ENCODE peak calls at places on chromosomes 5 and 9, in eight cellular contexts. One of them, this sample, is unnamed.

GRCh38 chr5:78519198-78519941 is 129.2 kb downstream of the LHFPL2 start:
- DNase-seq in mesendoderm: no peak
- DNase-seq in psoas muscle: no peak
- DNase-seq in fibroblast of lung: no peak
- DNase-seq in CD8-positive, alpha-beta memory T cell: no peak
- DNase-seq in PC-9: no peak
- DNase-seq in mammary epithelial cell: no peak
- DNase-seq in CD4-positive, CD25-positive, alpha-beta regulatory T cell: no peak
- DNase-seq in this sample: no peak

GRCh38 chr5:174532453-174533126 is 191.8 kb upstream of the MSX2 start:
- DNase-seq in mesendoderm: peak
- DNase-seq in psoas muscle: peak
- DNase-seq in fibroblast of lung: peak
- DNase-seq in CD8-positive, alpha-beta memory T cell: no peak
- DNase-seq in PC-9: peak
- DNase-seq in mammary epithelial cell: peak
- DNase-seq in CD4-positive, CD25-positive, alpha-beta regulatory T cell: peak
- DNase-seq in this sample: peak

GRCh38 chr5:112738180-112738560 is 485 bp downstream of the APC start:
- DNase-seq in mesendoderm: peak
- DNase-seq in psoas muscle: no peak
- DNase-seq in fibroblast of lung: no peak
- DNase-seq in CD8-positive, alpha-beta memory T cell: no peak
- DNase-seq in PC-9: no peak
- DNase-seq in mammary epithelial cell: no peak
- DNase-seq in CD4-positive, CD25-positive, alpha-beta regulatory T cell: no peak
- DNase-seq in this sample: no peak

GRCh38 chr9:109213300-109214121 is 46.5 kb upstream of the FRRS1L start:
- DNase-seq in mesendoderm: no peak
- DNase-seq in psoas muscle: no peak
- DNase-seq in fibroblast of lung: no peak
- DNase-seq in CD8-positive, alpha-beta memory T cell: no peak
- DNase-seq in PC-9: no peak
- DNase-seq in mammary epithelial cell: no peak
- DNase-seq in CD4-positive, CD25-positive, alpha-beta regulatory T cell: no peak
- DNase-seq in this sample: no peak

GRCh38 chr5:157222506-157223230 is 42.0 kb downstream of the ITK start:
- DNase-seq in mesendoderm: no peak
- DNase-seq in psoas muscle: no peak
- DNase-seq in fibroblast of lung: no peak
- DNase-seq in CD8-positive, alpha-beta memory T cell: peak
- DNase-seq in PC-9: no peak
- DNase-seq in mammary epithelial cell: peak
- DNase-seq in CD4-positive, CD25-positive, alpha-beta regulatory T cell: peak
- DNase-seq in this sample: no peak

GRCh38 chr5:137832416-137832815 is 35.2 kb upstream of the MYOT start:
- DNase-seq in mesendoderm: no peak
- DNase-seq in psoas muscle: no peak
- DNase-seq in fibroblast of lung: no peak
- DNase-seq in CD8-positive, alpha-beta memory T cell: no peak
- DNase-seq in PC-9: no peak
- DNase-seq in mammary epithelial cell: no peak
- DNase-seq in CD4-positive, CD25-positive, alpha-beta regulatory T cell: no peak
- DNase-seq in this sample: no peak

GRCh38 chr9:16145196-16145950 is 592.5 kb downstream of the CCDC171 start:
- DNase-seq in mesendoderm: peak
- DNase-seq in psoas muscle: no peak
- DNase-seq in fibroblast of lung: no peak
- DNase-seq in CD8-positive, alpha-beta memory T cell: no peak
- DNase-seq in PC-9: no peak
- DNase-seq in mammary epithelial cell: peak
- DNase-seq in CD4-positive, CD25-positive, alpha-beta regulatory T cell: no peak
- DNase-seq in this sample: no peak

GRCh38 chr5:122063836-122064235 is 14.2 kb downstream of the LOX start:
- DNase-seq in mesendoderm: no peak
- DNase-seq in psoas muscle: no peak
- DNase-seq in fibroblast of lung: peak
- DNase-seq in CD8-positive, alpha-beta memory T cell: no peak
- DNase-seq in PC-9: no peak
- DNase-seq in mammary epithelial cell: peak
- DNase-seq in CD4-positive, CD25-positive, alpha-beta regulatory T cell: no peak
- DNase-seq in this sample: no peak

GRCh38 chr5:57677235-57677634 is 194.6 kb upstream of the ACTBL2 start:
- DNase-seq in mesendoderm: no peak
- DNase-seq in psoas muscle: no peak
- DNase-seq in fibroblast of lung: no peak
- DNase-seq in CD8-positive, alpha-beta memory T cell: no peak
- DNase-seq in PC-9: no peak
- DNase-seq in mammary epithelial cell: no peak
- DNase-seq in CD4-positive, CD25-positive, alpha-beta regulatory T cell: no peak
- DNase-seq in this sample: no peak

GRCh38 chr5:146644811-146645210 is 128.8 kb upstream of the GPR151 start:
- DNase-seq in mesendoderm: no peak
- DNase-seq in psoas muscle: no peak
- DNase-seq in fibroblast of lung: no peak
- DNase-seq in CD8-positive, alpha-beta memory T cell: no peak
- DNase-seq in PC-9: no peak
- DNase-seq in mammary epithelial cell: no peak
- DNase-seq in CD4-positive, CD25-positive, alpha-beta regulatory T cell: no peak
- DNase-seq in this sample: no peak

GRCh38 chr9:134855900-134856377 is 24.7 kb upstream of the FCN2 start:
- DNase-seq in mesendoderm: no peak
- DNase-seq in psoas muscle: no peak
- DNase-seq in fibroblast of lung: no peak
- DNase-seq in CD8-positive, alpha-beta memory T cell: no peak
- DNase-seq in PC-9: no peak
- DNase-seq in mammary epithelial cell: no peak
- DNase-seq in CD4-positive, CD25-positive, alpha-beta regulatory T cell: no peak
- DNase-seq in this sample: no peak

GRCh38 chr5:61631438-61631941 is 299.4 kb downstream of the ZSWIM6 start:
- DNase-seq in mesendoderm: peak
- DNase-seq in psoas muscle: peak
- DNase-seq in fibroblast of lung: peak
- DNase-seq in CD8-positive, alpha-beta memory T cell: no peak
- DNase-seq in PC-9: no peak
- DNase-seq in mammary epithelial cell: no peak
- DNase-seq in CD4-positive, CD25-positive, alpha-beta regulatory T cell: no peak
- DNase-seq in this sample: no peak

GRCh38 chr9:115135786-115136185 is 17.8 kb upstream of the TNC start:
- DNase-seq in mesendoderm: no peak
- DNase-seq in psoas muscle: no peak
- DNase-seq in fibroblast of lung: peak
- DNase-seq in CD8-positive, alpha-beta memory T cell: no peak
- DNase-seq in PC-9: no peak
- DNase-seq in mammary epithelial cell: no peak
- DNase-seq in CD4-positive, CD25-positive, alpha-beta regulatory T cell: no peak
- DNase-seq in this sample: no peak

GRCh38 chr9:78031271-78031825 is at the start of gene GNAQ:
- DNase-seq in mesendoderm: no peak
- DNase-seq in psoas muscle: peak
- DNase-seq in fibroblast of lung: peak
- DNase-seq in CD8-positive, alpha-beta memory T cell: no peak
- DNase-seq in PC-9: no peak
- DNase-seq in mammary epithelial cell: no peak
- DNase-seq in CD4-positive, CD25-positive, alpha-beta regulatory T cell: no peak
- DNase-seq in this sample: no peak

GRCh38 chr5:59768204-59769040 is 125.1 kb downstream of the PDE4D start:
- DNase-seq in mesendoderm: peak
- DNase-seq in psoas muscle: peak
- DNase-seq in fibroblast of lung: peak
- DNase-seq in CD8-positive, alpha-beta memory T cell: no peak
- DNase-seq in PC-9: peak
- DNase-seq in mammary epithelial cell: peak
- DNase-seq in CD4-positive, CD25-positive, alpha-beta regulatory T cell: peak
- DNase-seq in this sample: no peak

GRCh38 chr9:105065119-105066088 is 137.4 kb upstream of the ABCA1 start:
- DNase-seq in mesendoderm: no peak
- DNase-seq in psoas muscle: no peak
- DNase-seq in fibroblast of lung: no peak
- DNase-seq in CD8-positive, alpha-beta memory T cell: no peak
- DNase-seq in PC-9: no peak
- DNase-seq in mammary epithelial cell: no peak
- DNase-seq in CD4-positive, CD25-positive, alpha-beta regulatory T cell: no peak
- DNase-seq in this sample: no peak

GRCh38 chr5:79702606-79703380 is 13.2 kb downstream of the CMYA5 start:
- DNase-seq in mesendoderm: peak
- DNase-seq in psoas muscle: peak
- DNase-seq in fibroblast of lung: peak
- DNase-seq in CD8-positive, alpha-beta memory T cell: no peak
- DNase-seq in PC-9: no peak
- DNase-seq in mammary epithelial cell: peak
- DNase-seq in CD4-positive, CD25-positive, alpha-beta regulatory T cell: peak
- DNase-seq in this sample: no peak

GRCh38 chr5:45639038-45639437 is 57.1 kb downstream of the HCN1 start:
- DNase-seq in mesendoderm: peak
- DNase-seq in psoas muscle: no peak
- DNase-seq in fibroblast of lung: no peak
- DNase-seq in CD8-positive, alpha-beta memory T cell: no peak
- DNase-seq in PC-9: no peak
- DNase-seq in mammary epithelial cell: no peak
- DNase-seq in CD4-positive, CD25-positive, alpha-beta regulatory T cell: no peak
- DNase-seq in this sample: no peak

GRCh38 chr5:150567031-150567680 is 59.2 kb downstream of the NDST1 start:
- DNase-seq in mesendoderm: no peak
- DNase-seq in psoas muscle: no peak
- DNase-seq in fibroblast of lung: peak
- DNase-seq in CD8-positive, alpha-beta memory T cell: no peak
- DNase-seq in PC-9: no peak
- DNase-seq in mammary epithelial cell: peak
- DNase-seq in CD4-positive, CD25-positive, alpha-beta regulatory T cell: no peak
- DNase-seq in this sample: peak

DNA sequence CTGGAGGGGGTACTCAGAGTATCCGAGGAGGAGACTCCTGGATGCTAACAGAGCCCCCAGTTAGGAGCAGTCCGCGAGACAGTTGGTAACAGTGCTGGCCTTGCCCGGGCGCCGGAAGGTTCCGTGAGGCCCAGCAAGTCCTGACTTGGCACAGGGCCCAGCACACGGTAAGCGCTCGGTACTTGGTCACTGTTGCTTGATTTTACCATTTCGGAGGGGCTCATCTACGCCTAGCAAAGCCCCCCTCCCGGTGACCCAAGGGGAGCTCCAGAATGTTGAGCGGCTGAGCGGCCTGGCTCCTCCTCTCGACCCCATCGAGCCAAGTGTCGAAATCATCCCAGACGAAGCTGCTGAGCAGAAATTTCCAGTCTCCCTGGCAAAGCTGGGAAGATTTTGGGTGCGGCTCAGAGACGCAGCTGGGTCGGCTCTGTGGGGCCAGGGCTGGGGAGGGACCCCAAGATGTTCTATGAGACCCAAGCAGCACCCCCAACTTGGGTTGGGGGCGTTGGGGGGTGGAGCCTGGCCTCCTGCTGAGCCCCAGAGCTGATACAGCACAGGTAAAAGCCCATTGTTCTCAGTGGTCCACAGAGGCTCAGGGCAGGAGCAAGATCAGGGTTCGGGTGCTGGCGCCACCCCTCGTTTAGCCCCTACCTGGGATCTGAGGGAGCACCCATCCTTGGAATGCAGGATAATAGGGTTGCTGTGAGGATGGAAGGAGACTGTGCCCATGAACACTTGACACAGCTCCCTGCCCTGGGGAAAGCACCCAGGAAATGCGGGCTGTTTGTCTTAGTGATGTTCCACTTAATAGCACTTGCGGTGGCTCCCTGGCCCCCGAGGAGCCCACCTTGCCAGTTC is 137.2 kb downstream of the C9orf50 start:
- DNase-seq in mesendoderm: peak
- DNase-seq in psoas muscle: peak
- DNase-seq in fibroblast of lung: peak
- DNase-seq in CD8-positive, alpha-beta memory T cell: no peak
- DNase-seq in PC-9: peak
- DNase-seq in mammary epithelial cell: peak
- DNase-seq in CD4-positive, CD25-positive, alpha-beta regulatory T cell: no peak
- DNase-seq in this sample: no peak
- H3K27ac ChIP-seq in mesendoderm: peak
- H3K27ac ChIP-seq in psoas muscle: peak
- H3K27ac ChIP-seq in fibroblast of lung: peak
- H3K27ac ChIP-seq in CD8-positive, alpha-beta memory T cell: peak
- H3K27ac ChIP-seq in PC-9: peak
- H3K27ac ChIP-seq in mammary epithelial cell: peak
- H3K27ac ChIP-seq in CD4-positive, CD25-positive, alpha-beta regulatory T cell: peak
- H3K27ac ChIP-seq in this sample: peak

DNA sequence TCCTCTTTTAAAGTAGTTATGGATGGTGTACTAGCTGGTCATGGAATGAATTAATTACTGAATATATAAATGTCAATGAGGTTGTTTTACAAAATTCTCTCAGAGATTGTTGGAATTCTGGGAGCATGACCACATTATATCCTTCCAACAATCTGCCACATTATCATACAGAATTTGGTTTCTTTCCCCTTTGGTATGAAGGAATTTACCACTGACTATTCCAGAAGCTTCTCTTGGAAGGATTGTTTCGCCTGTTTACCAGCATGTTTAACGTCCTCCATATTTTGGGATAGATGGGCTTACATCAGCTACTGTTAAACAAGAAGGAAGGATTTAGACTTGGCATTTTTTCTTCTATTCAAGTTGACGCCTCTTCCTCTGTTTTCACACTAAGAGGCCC is 176.4 kb downstream of the CD180 start:
- DNase-seq in mesendoderm: no peak
- DNase-seq in psoas muscle: no peak
- DNase-seq in fibroblast of lung: no peak
- DNase-seq in CD8-positive, alpha-beta memory T cell: no peak
- DNase-seq in PC-9: no peak
- DNase-seq in mammary epithelial cell: no peak
- DNase-seq in CD4-positive, CD25-positive, alpha-beta regulatory T cell: no peak
- DNase-seq in this sample: no peak
- H3K4me3 ChIP-seq in mesendoderm: no peak
- H3K4me3 ChIP-seq in psoas muscle: no peak
- H3K4me3 ChIP-seq in fibroblast of lung: no peak
- H3K4me3 ChIP-seq in CD8-positive, alpha-beta memory T cell: no peak
- H3K4me3 ChIP-seq in PC-9: no peak
- H3K4me3 ChIP-seq in mammary epithelial cell: no peak
- H3K4me3 ChIP-seq in CD4-positive, CD25-positive, alpha-beta regulatory T cell: no peak
- H3K4me3 ChIP-seq in this sample: no peak

DNA sequence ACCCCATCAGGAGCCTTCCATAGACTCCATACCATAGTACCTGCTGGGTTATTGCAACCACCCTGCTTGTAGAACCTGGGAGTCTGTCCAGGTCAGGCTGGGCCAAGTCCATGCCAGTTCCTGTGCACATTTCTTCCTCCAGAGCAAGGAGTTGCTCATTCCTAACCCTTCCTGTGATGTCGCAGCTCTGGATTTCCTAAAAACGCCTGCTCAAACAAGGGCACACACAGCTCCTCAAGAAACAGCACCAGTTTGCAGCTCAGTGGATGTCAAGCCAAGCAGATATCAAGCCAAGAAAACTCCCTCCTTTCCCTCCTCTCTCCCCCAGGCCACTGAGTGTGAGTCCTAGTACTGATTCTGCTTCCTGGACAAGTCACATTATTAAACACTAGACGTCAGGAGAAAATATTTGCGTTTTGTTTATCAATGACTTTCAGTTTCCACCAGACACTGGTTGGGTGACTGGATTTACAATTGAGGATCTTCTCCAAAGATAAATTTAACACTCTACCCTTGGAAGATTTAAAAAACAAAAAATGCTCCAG is 59.6 kb downstream of the SLC1A1 start:
- DNase-seq in mesendoderm: no peak
- DNase-seq in psoas muscle: no peak
- DNase-seq in fibroblast of lung: no peak
- DNase-seq in CD8-positive, alpha-beta memory T cell: no peak
- DNase-seq in PC-9: no peak
- DNase-seq in mammary epithelial cell: no peak
- DNase-seq in CD4-positive, CD25-positive, alpha-beta regulatory T cell: no peak
- DNase-seq in this sample: no peak
- H3K27ac ChIP-seq in mesendoderm: no peak
- H3K27ac ChIP-seq in psoas muscle: no peak
- H3K27ac ChIP-seq in fibroblast of lung: no peak
- H3K27ac ChIP-seq in CD8-positive, alpha-beta memory T cell: no peak
- H3K27ac ChIP-seq in PC-9: no peak
- H3K27ac ChIP-seq in mammary epithelial cell: no peak
- H3K27ac ChIP-seq in CD4-positive, CD25-positive, alpha-beta regulatory T cell: no peak
- H3K27ac ChIP-seq in this sample: no peak

GRCh38 chr9:123926986-123927385 is 2.9 kb downstream of the DENND1A start:
- DNase-seq in mesendoderm: no peak
- DNase-seq in psoas muscle: no peak
- DNase-seq in fibroblast of lung: no peak
- DNase-seq in CD8-positive, alpha-beta memory T cell: no peak
- DNase-seq in PC-9: no peak
- DNase-seq in mammary epithelial cell: no peak
- DNase-seq in CD4-positive, CD25-positive, alpha-beta regulatory T cell: no peak
- DNase-seq in this sample: no peak
- H3K4me3 ChIP-seq in mesendoderm: no peak
- H3K4me3 ChIP-seq in psoas muscle: no peak
- H3K4me3 ChIP-seq in fibroblast of lung: no peak
- H3K4me3 ChIP-seq in CD8-positive, alpha-beta memory T cell: no peak
- H3K4me3 ChIP-seq in PC-9: peak
- H3K4me3 ChIP-seq in mammary epithelial cell: no peak
- H3K4me3 ChIP-seq in CD4-positive, CD25-positive, alpha-beta regulatory T cell: no peak
- H3K4me3 ChIP-seq in this sample: no peak